ENCODE peak calls at places on chromosomes 3 and 15, in ten cellular contexts. S is psoas muscle, C is left ventricle myocardium inferior, G is substantia nigra, R is neural progenitor cell, A is kidney, O is tibial artery, U is HCT116, Y is A549, E is right atrium auricular region. K is an unnamed sample.
A peak's percentile ranks its signal among the peaks of the same experiment; 100 is the strongest.

GRCh38 chr3:11240496-11240895 is 31.7 kb upstream of the ATG7 start:
- DNase-seq in S (no peak), C (no peak), G (no peak), R (no peak), A (no peak), O (no peak), U (no peak), Y (no peak), E (no peak), K (no peak)

GRCh38 chr3:46923559-46924350 is 46.2 kb downstream of the PTH1R start:
- DNase-seq in S (no peak), C (no peak), G (no peak), R (peak; percentile 69), A (peak; percentile 82), O (peak; percentile 67), U (no peak), Y (peak; percentile 37), E (no peak), K (peak; percentile 58)

GRCh38 chr15:40458495-40459371 is 12.1 kb upstream of the CHST14 start:
- DNase-seq in S (no peak), C (no peak), G (no peak), R (no peak), A (peak; percentile 76), O (no peak), U (no peak), Y (no peak), E (no peak), K (no peak)

GRCh38 chr15:64634576-64635485 is 140.6 kb downstream of the RBPMS2 start:
- DNase-seq in S (no peak), C (no peak), G (no peak), R (peak; percentile 78), A (no peak), O (no peak), U (no peak), Y (peak; percentile 59), E (no peak), K (no peak)

GRCh38 chr3:14338898-14339458 is 63.4 kb upstream of the SLC6A6 start:
- DNase-seq in S (no peak), C (no peak), G (no peak), R (no peak), A (no peak), O (no peak), U (no peak), Y (no peak), E (no peak), K (no peak)

GRCh38 chr3:139634236-139634635 is 43.5 kb downstream of the NMNAT3 start:
- DNase-seq in S (no peak), C (no peak), G (no peak), R (no peak), A (no peak), O (no peak), U (no peak), Y (no peak), E (no peak), K (no peak)

GRCh38 chr3:11733914-11734313 is 90.2 kb upstream of the VGLL4 start:
- DNase-seq in S (peak; percentile 16), C (no peak), G (no peak), R (no peak), A (no peak), O (no peak), U (no peak), Y (no peak), E (no peak), K (no peak)

GRCh38 chr15:65598468-65598867 is 12.5 kb downstream of the INTS14 start:
- DNase-seq in S (no peak), C (no peak), G (no peak), R (no peak), A (no peak), O (no peak), U (no peak), Y (no peak), E (no peak), K (no peak)

GRCh38 chr15:54131410-54131809 is 153.2 kb downstream of the UNC13C start:
- DNase-seq in S (no peak), C (no peak), G (no peak), R (no peak), A (no peak), O (no peak), U (no peak), Y (no peak), E (no peak), K (no peak)

GRCh38 chr3:154992655-154993054 is 87.5 kb upstream of the MME start:
- DNase-seq in S (no peak), C (no peak), G (no peak), R (no peak), A (no peak), O (no peak), U (no peak), Y (no peak), E (no peak), K (no peak)

GRCh38 chr3:145903472-145904013 is 257.4 kb downstream of the PLOD2 start:
- DNase-seq in S (no peak), C (no peak), G (no peak), R (no peak), A (peak; percentile 45), O (no peak), U (no peak), Y (no peak), E (no peak), K (no peak)

GRCh38 chr3:35675206-35675605 is 35.9 kb downstream of the ARPP21 start:
- DNase-seq in S (no peak), C (no peak), G (no peak), R (no peak), A (no peak), O (no peak), U (no peak), Y (no peak), E (no peak), K (no peak)

GRCh38 chr3:126888186-126888760 is 94.6 kb upstream of the PLXNA1 start:
- DNase-seq in S (no peak), C (no peak), G (no peak), R (no peak), A (no peak), O (peak; percentile 12), U (no peak), Y (no peak), E (no peak), K (no peak)

GRCh38 chr15:57592836-57593420 is 1.2 kb downstream of the MYZAP start:
- DNase-seq in S (no peak), C (no peak), G (no peak), R (no peak), A (no peak), O (no peak), U (no peak), Y (no peak), E (no peak), K (no peak)

DNA sequence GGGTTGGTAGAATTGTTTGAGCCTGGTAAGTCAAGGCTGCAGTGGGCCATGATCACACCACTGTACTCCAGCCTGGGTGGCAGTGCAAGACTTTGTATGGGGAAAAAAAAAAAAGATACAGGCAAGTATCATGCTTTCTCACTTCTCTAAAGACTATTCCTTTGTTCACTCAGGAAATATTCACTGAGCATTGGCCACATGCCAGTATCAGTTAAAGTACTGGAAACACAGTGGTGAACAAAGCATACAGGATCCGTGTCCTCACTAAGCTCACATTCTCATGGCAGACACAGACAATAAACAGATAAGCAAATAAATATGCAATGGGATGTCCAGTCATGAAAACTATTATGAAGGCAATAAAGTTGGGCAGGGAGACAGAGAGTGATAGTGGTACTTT is 5.1 kb upstream of the MTHFS start:
- DNase-seq in S (no peak), C (no peak), G (no peak), R (no peak), A (no peak), O (no peak), U (no peak), Y (no peak), E (no peak), K (no peak)
- H3K27ac ChIP-seq in S (no peak overlapping the region), C (no peak overlapping the region), G (no peak overlapping the region), R (no peak overlapping the region), A (no peak overlapping the region), O (no peak overlapping the region), U (no peak overlapping the region), Y (no peak overlapping the region), E (no peak overlapping the region), K (no peak overlapping the region)

GRCh38 chr3:64575211-64575844 is 112.5 kb downstream of the ADAMTS9 start:
- DNase-seq in S (no peak), C (no peak), G (no peak), R (peak; percentile 39), A (no peak), O (no peak), U (peak; percentile 13), Y (peak; percentile 25), E (no peak), K (peak; percentile 16)
- H3K27ac ChIP-seq in S (no peak overlapping the region), C (no peak overlapping the region), G (no peak overlapping the region), R (no peak overlapping the region), A (no peak overlapping the region), O (no peak overlapping the region), U (no peak overlapping the region), Y (no peak overlapping the region), E (no peak overlapping the region), K (no peak overlapping the region)

GRCh38 chr15:63049747-63050439 is 7.3 kb downstream of the TPM1 start:
- DNase-seq in S (no peak), C (no peak), G (no peak), R (no peak), A (no peak), O (no peak), U (no peak), Y (peak; percentile 53), E (no peak), K (peak; percentile 78)

GRCh38 chr15:63050737-63051700 is 8.5 kb downstream of the TPM1 start:
- DNase-seq in S (no peak), C (no peak), G (no peak), R (no peak), A (no peak), O (no peak), U (no peak), Y (peak; percentile 96), E (no peak), K (peak; percentile 92)

GRCh38 chr15:63052961-63053698 is 10.6 kb downstream of the TPM1 start:
- DNase-seq in S (peak; percentile 61), C (peak; percentile 53), G (no peak), R (peak; percentile 53), A (peak; percentile 81), O (peak; percentile 87), U (no peak), Y (peak; percentile 68), E (peak; percentile 84), K (peak; percentile 74)

GRCh38 chr15:63052128-63052826 is 9.7 kb downstream of the TPM1 start:
- DNase-seq in S (no peak), C (no peak), G (no peak), R (no peak), A (no peak), O (no peak), U (no peak), Y (no peak), E (no peak), K (no peak)

GRCh38 chr15:63051701-63052066 is 9.1 kb downstream of the TPM1 start:
- DNase-seq in S (no peak), C (no peak), G (no peak), R (no peak), A (no peak), O (no peak), U (no peak), Y (no peak), E (no peak), K (no peak)
- H3K27ac ChIP-seq in S (peak overlapping the region; percentile 94), C (peak overlapping the region; percentile 99), G (no peak overlapping the region), R (no peak overlapping the region), A (peak overlapping the region; percentile 12), O (peak overlapping the region; percentile 97), U (no peak overlapping the region), Y (peak overlapping the region; percentile 94), E (peak overlapping the region; percentile 97), K (peak overlapping the region; percentile 97)

DNA sequence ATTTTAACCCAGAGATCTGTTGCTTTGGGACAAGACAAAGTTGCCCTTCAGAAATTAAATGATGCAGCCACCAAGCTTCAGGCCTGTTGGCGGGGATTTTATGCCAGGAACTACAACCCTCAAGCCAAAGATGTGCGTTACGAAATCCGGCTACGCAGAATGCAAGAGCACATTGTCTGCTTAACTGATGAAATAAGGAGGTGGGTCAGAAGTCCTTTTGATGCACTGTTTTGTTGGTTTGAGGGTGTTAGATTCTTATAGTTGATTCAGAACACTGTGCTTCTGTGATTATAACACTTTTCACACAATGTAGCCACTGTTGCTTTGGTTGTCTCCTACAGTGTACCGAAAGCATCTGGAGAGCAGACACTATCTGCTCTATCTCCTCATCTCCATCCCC is 20.8 kb upstream of the NXPE3 start:
- DNase-seq in S (no peak), C (no peak), G (no peak), R (no peak), A (no peak), O (no peak), U (no peak), Y (no peak), E (no peak), K (no peak)
- H3K27ac ChIP-seq in S (no peak overlapping the region), C (no peak overlapping the region), G (peak overlapping the region; percentile 86), R (no peak overlapping the region), A (no peak overlapping the region), O (no peak overlapping the region), U (no peak overlapping the region), Y (no peak overlapping the region), E (no peak overlapping the region), K (no peak overlapping the region)

K was measured in small intestine.